ENCODE peak calls at places on chromosome 18, in seven cellular contexts. A is dermis microvascular lymphatic vessel endothelial cell, E is NCI-H345, P is amniotic stem cell, C is GM10248, R is ureter, I is Karpas-422. B is an unnamed sample.

GRCh38 chr18:212780-213179 is 54.4 kb downstream of the USP14 start:
- DNase-seq in E (no peak), R (no peak), I (no peak), C (no peak), A (no peak), P (no peak), B (peak)

GRCh38 chr18:51137891-51138290 is 59.6 kb downstream of the MEX3C start:
- DNase-seq in E (no peak), P (no peak), C (no peak), I (no peak), R (no peak), A (no peak), B (no peak)

GRCh38 chr18:79512461-79513380 is 117.0 kb downstream of the NFATC1 start:
- DNase-seq in R (peak), C (no peak), E (no peak), I (no peak), A (no peak), P (no peak), B (no peak)

GRCh38 chr18:60092073-60092472 is 192.3 kb downstream of the PMAIP1 start:
- DNase-seq in A (no peak), P (no peak), R (no peak), C (no peak), I (no peak), E (no peak), B (peak)

GRCh38 chr18:3713708-3714107 is 263.7 kb downstream of the TGIF1 start:
- DNase-seq in P (no peak), A (no peak), I (no peak), E (no peak), R (no peak), C (no peak), B (no peak)

GRCh38 chr18:54787616-54788015 is 40.7 kb upstream of the RAB27B start:
- DNase-seq in E (no peak), C (no peak), P (no peak), A (no peak), R (no peak), I (no peak), B (peak)

GRCh38 chr18:4384932-4385331 is 70.2 kb downstream of the DLGAP1 start:
- DNase-seq in A (no peak), R (no peak), P (no peak), E (no peak), I (no peak), C (no peak), B (no peak)

GRCh38 chr18:79395761-79396404 is at the start of gene NFATC1:
- DNase-seq in A (peak), E (peak), R (no peak), C (peak), P (peak), I (peak), B (peak)

GRCh38 chr18:79548986-79549637 is 130.5 kb upstream of the CTDP1 start:
- DNase-seq in P (no peak), I (no peak), A (no peak), R (peak), E (no peak), C (no peak), B (no peak)

GRCh38 chr18:28163201-28163778 is 13.6 kb downstream of the CDH2 start:
- DNase-seq in R (no peak), E (no peak), A (no peak), P (no peak), C (no peak), I (no peak), B (peak)

GRCh38 chr18:68796936-68797690 is 767 bp upstream of the CCDC102B start:
- DNase-seq in R (no peak), C (no peak), E (peak), A (peak), I (no peak), P (no peak), B (peak)

GRCh38 chr18:47898696-47899095 is 31.8 kb downstream of the SMAD2 start:
- DNase-seq in R (no peak), P (no peak), I (no peak), E (peak), A (peak), C (no peak), B (no peak)

GRCh38 chr18:44715841-44716240 is 35.2 kb downstream of the SETBP1 start:
- DNase-seq in E (peak), R (no peak), P (no peak), I (no peak), A (no peak), C (no peak), B (peak)

GRCh38 chr18:14948163-14948540 is 200.2 kb downstream of the ANKRD30B start:
- DNase-seq in I (no peak), P (no peak), C (no peak), A (no peak), E (no peak), R (peak), B (no peak)

GRCh38 chr18:65425366-65425765 is 325.4 kb upstream of the CDH7 start:
- DNase-seq in I (no peak), C (no peak), A (no peak), R (no peak), E (no peak), P (no peak), B (no peak)

GRCh38 chr18:25141796-25142365 is 210.1 kb downstream of the ZNF521 start:
- DNase-seq in I (no peak), C (no peak), R (no peak), E (no peak), A (no peak), P (no peak), B (no peak)